ENCODE peak calls at places on chromosomes 3 and 15, in nine cellular contexts. H is HL-60; S is H9; G is mammary epithelial cell; R is CD4-positive, alpha-beta T cell; K is CD8-positive, alpha-beta memory T cell; N is astrocyte; X is thyroid gland; A is osteoblast. U is an unnamed sample. For H3K27me3, the result is how much of the 10 kb centered on the place peaks cover.

GRCh38 chr3:190336516-190337189 is 14.4 kb upstream of the CLDN1 start:
- DNase-seq in H (no peak), S (no peak), G (peak), R (no peak), K (no peak), N (no peak), X (no peak), A (no peak), U (no peak)

GRCh38 chr3:141250342-141250741 is 18.7 kb downstream of the PXYLP1 start:
- DNase-seq in H (no peak), S (no peak), G (no peak), R (no peak), K (no peak), N (no peak), X (no peak), A (no peak), U (peak)

GRCh38 chr3:121758727-121759450 is 9.3 kb upstream of the GOLGB1 start:
- DNase-seq in H (no peak), S (no peak), G (no peak), R (no peak), K (no peak), N (no peak), X (no peak), A (no peak), U (no peak)

GRCh38 chr3:136193273-136194043 is 2.7 kb downstream of the MSL2 start:
- DNase-seq in H (peak), S (no peak), G (peak), R (no peak), K (no peak), N (no peak), X (no peak), A (peak), U (no peak)

GRCh38 chr15:68990755-68991500 is 23.6 kb upstream of the NOX5 start:
- DNase-seq in H (no peak), S (peak), G (no peak), R (no peak), K (no peak), N (no peak), X (no peak), A (no peak), U (no peak)

GRCh38 chr3:147157629-147158028 is 248.7 kb downstream of the ZIC4 start:
- DNase-seq in H (no peak), S (no peak), G (no peak), R (no peak), K (no peak), N (no peak), X (no peak), A (peak), U (no peak)

GRCh38 chr3:126512026-126512425 is 5.5 kb downstream of the UROC1 start:
- DNase-seq in H (no peak), S (no peak), G (no peak), R (no peak), K (no peak), N (no peak), X (no peak), A (peak), U (no peak)

GRCh38 chr3:55165278-55165677 is 237.4 kb upstream of the LRTM1 start:
- DNase-seq in H (no peak), S (no peak), G (no peak), R (no peak), K (no peak), N (no peak), X (no peak), A (no peak), U (no peak)

GRCh38 chr15:57220220-57220619 is 156.1 kb upstream of the CGNL1 start:
- DNase-seq in H (peak), S (no peak), G (no peak), R (no peak), K (no peak), N (peak), X (no peak), A (no peak), U (no peak)

GRCh38 chr15:89101302-89102191 is 13.3 kb downstream of the ABHD2 start:
- DNase-seq in H (no peak), S (no peak), G (peak), R (no peak), K (no peak), N (peak), X (peak), A (peak), U (no peak)

GRCh38 chr15:43511012-43511885 is 6.2 kb upstream of the MAP1A start:
- DNase-seq in H (peak), S (peak), G (no peak), R (no peak), K (no peak), N (no peak), X (peak), A (no peak), U (peak)

GRCh38 chr3:86787091-86787490 is 203.9 kb downstream of the VGLL3 start:
- DNase-seq in H (no peak), S (no peak), G (peak), R (no peak), K (no peak), N (peak), X (no peak), A (no peak), U (no peak)

GRCh38 chr3:177595789-177596188 is 398.5 kb upstream of the TBL1XR1 start:
- DNase-seq in H (no peak), S (no peak), G (peak), R (no peak), K (no peak), N (peak), X (no peak), A (no peak), U (no peak)

GRCh38 chr3:186722457-186722856 is 5.3 kb downstream of the KNG1 start:
- DNase-seq in H (peak), S (peak), G (no peak), R (no peak), K (no peak), N (no peak), X (no peak), A (no peak), U (peak)

GRCh38 chr3:189099505-189100290 is 72.1 kb upstream of the TPRG1 start:
- DNase-seq in H (no peak), S (no peak), G (no peak), R (no peak), K (no peak), N (no peak), X (peak), A (no peak), U (no peak)

GRCh38 chr15:83108266-83109219 is 1.1 kb downstream of the TM6SF1 start:
- DNase-seq in H (peak), S (no peak), G (no peak), R (no peak), K (no peak), N (no peak), X (peak), A (no peak), U (peak)

GRCh38 chr3:120693439-120694172 is 11.6 kb upstream of the HGD start:
- DNase-seq in H (no peak), S (no peak), G (peak), R (no peak), K (no peak), N (peak), X (no peak), A (no peak), U (no peak)

GRCh38 chr3:105899528-105899927 is 30.7 kb upstream of the CBLB start:
- DNase-seq in H (no peak), S (no peak), G (peak), R (no peak), K (no peak), N (peak), X (no peak), A (no peak), U (no peak)

GRCh38 chr3:5231067-5231466 is 43.6 kb downstream of the EDEM1 start:
- DNase-seq in H (no peak), S (no peak), G (no peak), R (no peak), K (no peak), N (no peak), X (no peak), A (no peak), U (no peak)

GRCh38 chr15:56034514-56034913 is 41.1 kb upstream of the NEDD4 start:
- DNase-seq in H (no peak), S (no peak), G (no peak), R (no peak), K (no peak), N (no peak), X (no peak), A (no peak), U (no peak)

GRCh38 chr3:123331651-123332050 is 117.2 kb downstream of the ADCY5 start:
- DNase-seq in H (no peak), S (no peak), G (no peak), R (no peak), K (no peak), N (no peak), X (no peak), A (peak), U (no peak)

GRCh38 chr3:172653004-172653403 is 57.9 kb downstream of the NCEH1 start:
- DNase-seq in H (no peak), S (no peak), G (no peak), R (no peak), K (no peak), N (no peak), X (no peak), A (no peak), U (no peak)

GRCh38 chr3:54223063-54223462 is 100.7 kb downstream of the CACNA2D3 start:
- DNase-seq in H (no peak), S (no peak), G (no peak), R (no peak), K (no peak), N (no peak), X (no peak), A (no peak), U (no peak)

GRCh38 chr3:171962137-171962720 is 77.1 kb upstream of the FNDC3B start:
- DNase-seq in H (no peak), S (no peak), G (no peak), R (no peak), K (no peak), N (no peak), X (no peak), A (peak), U (no peak)

GRCh38 chr3:58490860-58491501 is 915 bp upstream of the KCTD6 start:
- DNase-seq in H (no peak), S (no peak), G (no peak), R (peak), K (no peak), N (no peak), X (peak), A (no peak), U (no peak)

GRCh38 chr3:117562000-117562399 is 852.4 kb downstream of the TUSC7 start:
- DNase-seq in H (no peak), S (no peak), G (no peak), R (no peak), K (no peak), N (no peak), X (no peak), A (no peak), U (no peak)

GRCh38 chr15:89365457-89366055 is 30.9 kb upstream of the POLG start:
- DNase-seq in H (no peak), S (no peak), G (no peak), R (no peak), K (no peak), N (no peak), X (no peak), A (no peak), U (no peak)

GRCh38 chr3:195475614-195476013 is 32.8 kb upstream of the ACAP2 start:
- DNase-seq in H (no peak), S (no peak), G (no peak), R (no peak), K (no peak), N (no peak), X (no peak), A (no peak), U (no peak)

GRCh38 chr15:85704021-85704420 is 90.7 kb downstream of the KLHL25 start:
- DNase-seq in H (no peak), S (no peak), G (no peak), R (peak), K (no peak), N (peak), X (no peak), A (no peak), U (no peak)

GRCh38 chr15:63870403-63871209 is 36.9 kb upstream of the HERC1 start:
- DNase-seq in H (no peak), S (peak), G (peak), R (no peak), K (no peak), N (peak), X (peak), A (peak), U (peak)

GRCh38 chr15:66043264-66043663 is 174.0 kb downstream of the RAB11A start:
- DNase-seq in H (no peak), S (no peak), G (no peak), R (no peak), K (no peak), N (no peak), X (no peak), A (no peak), U (no peak)

GRCh38 chr3:71191031-71191482 is 392.5 kb downstream of the FOXP1 start:
- DNase-seq in H (no peak), S (no peak), G (no peak), R (no peak), K (no peak), N (no peak), X (no peak), A (no peak), U (no peak)

GRCh38 chr15:86772369-86773059 is 692.8 kb downstream of the AGBL1 start:
- DNase-seq in H (no peak), S (no peak), G (no peak), R (no peak), K (no peak), N (peak), X (no peak), A (no peak), U (no peak)

GRCh38 chr3:146517684-146518435 is 26.5 kb downstream of the PLSCR1 start:
- DNase-seq in H (no peak), S (no peak), G (no peak), R (no peak), K (no peak), N (no peak), X (no peak), A (peak), U (no peak)

DNA sequence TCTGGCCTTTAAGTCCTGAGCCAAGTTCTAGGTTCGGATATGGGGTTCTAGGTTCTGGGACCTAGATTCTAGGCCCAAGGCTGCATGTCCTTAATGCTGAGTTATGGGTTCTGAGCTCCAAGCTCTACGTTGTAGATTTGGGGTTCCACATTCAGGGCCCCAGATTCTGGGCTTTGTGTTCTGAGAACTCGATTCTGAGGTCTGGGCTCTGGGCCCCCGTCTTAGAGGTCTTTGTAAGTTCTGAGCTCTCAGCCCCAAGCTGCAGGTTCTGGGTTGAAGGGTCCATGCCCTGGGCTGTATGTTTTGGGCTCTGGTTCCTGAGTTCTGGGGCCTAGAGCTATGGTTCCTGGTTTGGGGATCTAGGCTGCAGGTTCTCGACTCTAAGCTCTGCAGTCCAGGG is 10.0 kb upstream of the DNAJB8 start:
- DNase-seq in H (no peak), S (no peak), G (no peak), R (no peak), K (no peak), N (no peak), X (no peak), A (no peak), U (no peak)
- H3K27me3 ChIP-seq in H (under half), S (half or more), G (under half), R (under half), K (under half), N (half or more), X (under half), A (under half), U (half or more)

DNA sequence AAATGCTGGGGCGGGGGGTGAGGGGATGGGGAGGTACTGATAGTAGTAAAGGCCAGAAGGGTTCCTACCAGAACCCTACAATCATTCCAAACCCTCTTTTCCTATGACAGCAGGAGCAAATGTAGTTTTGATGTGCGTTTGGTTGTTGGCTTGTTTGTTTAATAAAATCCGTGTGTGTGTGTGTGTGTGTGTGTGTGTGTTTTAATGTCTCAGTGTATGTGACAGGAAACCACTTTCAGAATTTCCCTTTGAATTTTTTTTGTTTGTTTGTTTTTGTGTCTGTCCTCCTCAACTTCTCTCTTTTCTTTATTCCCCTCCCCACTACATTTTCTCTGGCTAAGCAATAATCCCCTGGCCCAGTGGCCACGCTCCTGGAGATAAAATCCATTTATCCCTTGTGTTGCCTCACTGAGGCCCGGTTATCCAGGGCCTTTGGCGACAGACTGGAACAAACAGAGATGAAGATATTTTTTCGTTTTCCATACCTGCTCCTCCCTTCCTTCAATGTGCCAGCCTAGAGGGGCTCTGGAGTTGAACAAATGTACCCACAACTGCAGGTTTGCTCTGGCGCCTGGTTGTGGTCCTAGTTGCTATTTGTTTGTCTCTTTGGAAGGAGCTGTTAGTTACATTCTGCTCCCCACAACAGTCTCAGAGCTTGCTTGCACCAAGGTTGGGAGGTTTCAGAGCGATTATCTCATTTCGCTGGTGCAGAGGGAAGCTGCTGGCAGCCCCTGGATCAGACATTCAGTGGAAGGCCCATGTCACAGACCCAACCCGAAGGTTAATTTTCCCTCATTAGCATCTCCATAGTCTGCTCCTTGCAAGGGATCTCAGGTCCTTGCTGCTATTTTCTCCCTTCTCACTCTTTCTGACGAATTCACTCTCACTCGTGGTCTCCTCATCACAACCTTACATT is 17.9 kb downstream of the NR2F2 start:
- DNase-seq in H (no peak), S (peak), G (no peak), R (no peak), K (no peak), N (no peak), X (no peak), A (no peak), U (peak)
- H3K27me3 ChIP-seq in H (under half), S (half or more), G (under half), R (half or more), K (half or more), N (under half), X (under half), A (under half), U (half or more)

DNA sequence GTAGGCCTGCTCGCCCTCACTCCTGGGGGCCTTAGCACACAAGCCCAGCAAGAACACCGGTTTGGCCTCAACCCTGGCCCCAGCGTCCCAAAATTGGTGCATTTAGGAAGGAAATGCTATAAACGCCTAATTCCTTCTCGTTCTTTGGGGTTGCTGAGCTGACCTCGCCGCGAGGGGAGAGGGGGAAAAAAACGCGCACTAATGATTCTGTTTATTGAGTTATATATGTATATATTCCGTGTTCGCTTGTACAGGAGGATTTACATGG is 3.9 kb downstream of the FEZF2 start:
- DNase-seq in H (no peak), S (no peak), G (no peak), R (no peak), K (no peak), N (no peak), X (no peak), A (no peak), U (no peak)
- H3K27me3 ChIP-seq in H (half or more), S (half or more), G (half or more), R (half or more), K (under half), N (half or more), X (under half), A (half or more), U (half or more)

GRCh38 chr3:124374583-124374982 is 355.7 kb upstream of the UMPS start:
- DNase-seq in H (no peak), S (no peak), G (no peak), R (no peak), K (no peak), N (no peak), X (no peak), A (no peak), U (no peak)
- H3K27me3 ChIP-seq in H (under half), S (under half), G (under half), R (under half), K (under half), N (under half), X (under half), A (under half), U (under half)

GRCh38 chr3:138948371-138949001 is 1.5 kb downstream of the FOXL2NB start:
- DNase-seq in H (no peak), S (no peak), G (no peak), R (no peak), K (no peak), N (no peak), X (no peak), A (no peak), U (peak)
- H3K27me3 ChIP-seq in H (half or more), S (half or more), G (under half), R (half or more), K (half or more), N (half or more), X (half or more), A (half or more), U (half or more)

GRCh38 chr3:181698263-181698944 is 13.3 kb upstream of the SOX2 start:
- DNase-seq in H (no peak), S (peak), G (peak), R (no peak), K (no peak), N (no peak), X (no peak), A (no peak), U (peak)
- H3K27me3 ChIP-seq in H (under half), S (under half), G (under half), R (half or more), K (under half), N (under half), X (under half), A (half or more), U (half or more)

GRCh38 chr15:96345560-96346389 is 15.3 kb downstream of the NR2F2 start:
- DNase-seq in H (peak), S (peak), G (no peak), R (no peak), K (no peak), N (no peak), X (peak), A (peak), U (peak)
- H3K27me3 ChIP-seq in H (under half), S (half or more), G (under half), R (half or more), K (half or more), N (under half), X (under half), A (under half), U (half or more)

DNA sequence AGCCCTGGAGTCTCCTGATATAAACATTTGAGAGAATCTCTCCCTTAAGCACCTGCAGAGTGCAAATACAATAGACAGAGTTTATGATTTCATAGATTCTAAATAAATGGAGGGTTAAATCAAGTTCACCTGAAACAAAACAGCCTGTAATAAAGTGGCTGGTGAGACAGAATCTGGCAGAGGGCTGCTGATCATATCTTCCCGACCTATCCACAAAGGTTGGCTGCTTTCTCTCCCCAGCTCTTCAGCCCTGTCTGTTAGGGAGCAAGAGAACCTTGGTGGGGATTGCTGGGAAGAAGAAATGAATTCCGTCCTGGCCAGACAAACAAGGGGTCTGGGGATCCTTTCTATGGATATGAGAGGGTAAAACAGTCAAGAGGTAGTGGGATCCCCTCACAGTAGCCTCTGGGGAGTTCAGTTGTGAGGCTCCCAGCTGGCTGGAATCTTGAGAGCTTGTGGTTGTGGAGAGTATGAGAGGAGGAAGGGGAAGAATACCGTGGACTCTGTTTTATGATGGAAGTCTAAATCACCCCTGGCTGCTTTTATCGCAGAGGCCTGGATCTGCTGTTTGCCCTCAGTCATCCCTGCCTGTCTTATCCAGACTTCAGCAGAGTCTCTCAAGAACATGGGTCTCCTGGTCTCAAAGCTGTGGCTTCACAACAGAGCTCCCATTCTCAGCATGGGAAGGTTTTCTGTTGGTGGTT is 451.3 kb downstream of the NTRK3 start:
- DNase-seq in H (no peak), S (no peak), G (no peak), R (no peak), K (no peak), N (no peak), X (no peak), A (no peak), U (no peak)
- H3K27me3 ChIP-seq in H (under half), S (under half), G (under half), R (under half), K (under half), N (under half), X (under half), A (under half), U (under half)

GRCh38 chr15:98643104-98643503 is 5.2 kb upstream of the IGF1R start:
- DNase-seq in H (no peak), S (no peak), G (no peak), R (no peak), K (no peak), N (no peak), X (no peak), A (no peak), U (no peak)
- H3K27me3 ChIP-seq in H (under half), S (under half), G (under half), R (under half), K (under half), N (under half), X (under half), A (half or more), U (under half)

U was measured in endodermal cell.